ENCODE peak calls at places on chromosomes 2 and 18, in four cellular contexts. Y, G, C and L are unnamed samples.

GRCh38 chr2:218733615-218734021 is 23.0 kb downstream of the TTLL4 start:
- DNase-seq in Y (peak; percentile 84), G (no peak), C (peak; percentile 44), L (no peak)

GRCh38 chr2:154452906-154453493 is 245.5 kb upstream of the KCNJ3 start:
- DNase-seq in Y (no peak), G (no peak), C (peak; percentile 13), L (no peak)

GRCh38 chr2:140506606-140507005 is 1624.2 kb downstream of the LRP1B start:
- DNase-seq in Y (no peak), G (no peak), C (no peak), L (no peak)

GRCh38 chr2:50118951-50119702 is 912.8 kb downstream of the NRXN1 start:
- DNase-seq in Y (no peak), G (no peak), C (no peak), L (peak; percentile 24)

GRCh38 chr2:128624425-128624795 is 305.7 kb upstream of the HS6ST1 start:
- DNase-seq in Y (no peak), G (no peak), C (no peak), L (no peak)

GRCh38 chr18:55998071-55998522 is 410.1 kb upstream of the TCF4 start:
- DNase-seq in Y (no peak), G (no peak), C (no peak), L (no peak)

GRCh38 chr2:157229572-157229971 is 27.9 kb upstream of the GALNT5 start:
- DNase-seq in Y (no peak), G (no peak), C (no peak), L (no peak)

GRCh38 chr2:219997341-219997851 is 370.0 kb downstream of the SLC4A3 start:
- DNase-seq in Y (no peak), G (peak; percentile 6), C (no peak), L (peak; percentile 85)

GRCh38 chr2:101340141-101340541 is 31.6 kb upstream of the RNF149 start:
- DNase-seq in Y (peak; percentile 77), G (no peak), C (no peak), L (no peak)

GRCh38 chr18:777021-777420 is 35.0 kb downstream of the YES1 start:
- DNase-seq in Y (no peak), G (no peak), C (no peak), L (no peak)

GRCh38 chr2:161415467-161416293 is 417 bp upstream of the TBR1 start:
- DNase-seq in Y (peak; percentile 10), G (peak; percentile 25), C (no peak), L (no peak)

GRCh38 chr2:236343400-236344161 is 79.4 kb upstream of the ASB18 start:
- DNase-seq in Y (peak; percentile 70), G (peak; percentile 37), C (peak; percentile 9), L (peak; percentile 72)

GRCh38 chr2:100744589-100744988 is 75.3 kb upstream of the NPAS2 start:
- DNase-seq in Y (peak; percentile 47), G (no peak), C (no peak), L (no peak)

GRCh38 chr18:12886498-12887126 is 2.6 kb upstream of the PTPN2 start:
- DNase-seq in Y (peak; percentile 52), G (no peak), C (no peak), L (no peak)

GRCh38 chr2:230685165-230685560 is 27.5 kb upstream of the CAB39 start:
- DNase-seq in Y (no peak), G (no peak), C (no peak), L (no peak)

GRCh38 chr2:240189686-240190085 is 49.2 kb upstream of the OTOS start:
- DNase-seq in Y (no peak), G (no peak), C (no peak), L (no peak)

GRCh38 chr2:30315391-30316055 is 84.2 kb downstream of the LBH start:
- DNase-seq in Y (no peak), G (no peak), C (no peak), L (no peak)

GRCh38 chr2:63692002-63692606 is 103.3 kb downstream of the MDH1 start:
- DNase-seq in Y (peak; percentile 41), G (peak; percentile 24), C (no peak), L (no peak)

GRCh38 chr2:109217362-109218086 is 88.5 kb downstream of the SH3RF3 start:
- DNase-seq in Y (no peak), G (no peak), C (no peak), L (no peak)

GRCh38 chr18:3903341-3903740 is 453.4 kb downstream of the TGIF1 start:
- DNase-seq in Y (no peak), G (no peak), C (no peak), L (no peak)

GRCh38 chr18:7872569-7872968 is 305.5 kb downstream of the PTPRM start:
- DNase-seq in Y (peak; percentile 87), G (no peak), C (no peak), L (no peak)

GRCh38 chr2:41930807-41931566 is 116.8 kb upstream of the PKDCC start:
- DNase-seq in Y (no peak), G (no peak), C (peak; percentile 36), L (no peak)

GRCh38 chr2:25362564-25363145 is 20.9 kb upstream of the DNMT3A start:
- DNase-seq in Y (no peak), G (no peak), C (peak; percentile 80), L (no peak)

DNA sequence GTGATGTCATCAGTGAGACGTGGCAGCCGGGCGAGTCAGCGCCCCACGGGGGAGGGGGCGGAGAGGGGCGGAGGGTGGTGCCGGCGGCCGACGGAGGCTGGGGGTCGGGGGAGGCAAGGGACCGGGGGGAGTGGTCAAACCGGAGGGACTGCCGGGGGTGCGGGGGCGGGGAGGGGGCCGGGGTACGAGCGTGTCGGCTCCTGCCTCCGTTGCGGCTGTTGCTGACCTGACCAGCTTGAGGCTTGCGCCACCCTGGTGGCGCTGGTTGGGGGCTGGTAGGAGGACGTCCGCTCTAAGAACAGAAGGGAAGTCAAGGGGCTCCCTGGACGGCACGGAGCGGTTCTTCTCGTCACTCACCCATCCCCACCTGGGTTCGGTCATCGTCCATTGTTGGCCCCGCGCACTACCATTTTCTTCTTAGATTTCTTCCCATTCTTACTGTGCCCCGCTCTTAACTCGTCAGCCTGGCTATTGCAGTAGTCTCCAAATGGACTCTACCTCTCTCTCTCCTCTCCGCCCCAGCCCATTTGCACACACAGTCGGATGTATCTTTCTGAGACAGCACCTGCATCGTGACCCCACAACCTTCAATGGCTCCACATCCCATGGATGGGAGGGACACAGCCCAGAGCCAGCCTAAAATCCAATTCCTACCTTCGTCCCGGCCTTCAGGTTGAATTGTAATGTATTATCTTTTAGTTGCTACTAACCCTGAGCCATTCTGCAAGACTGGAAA is 702 bp upstream of the RAB1A start:
- DNase-seq in Y (no peak), G (no peak), C (peak; percentile 23), L (no peak)
- TF ChIP-seq CBFB in Y (no peak), G (no peak), C (peak; percentile 9), L (no peak)

DNA sequence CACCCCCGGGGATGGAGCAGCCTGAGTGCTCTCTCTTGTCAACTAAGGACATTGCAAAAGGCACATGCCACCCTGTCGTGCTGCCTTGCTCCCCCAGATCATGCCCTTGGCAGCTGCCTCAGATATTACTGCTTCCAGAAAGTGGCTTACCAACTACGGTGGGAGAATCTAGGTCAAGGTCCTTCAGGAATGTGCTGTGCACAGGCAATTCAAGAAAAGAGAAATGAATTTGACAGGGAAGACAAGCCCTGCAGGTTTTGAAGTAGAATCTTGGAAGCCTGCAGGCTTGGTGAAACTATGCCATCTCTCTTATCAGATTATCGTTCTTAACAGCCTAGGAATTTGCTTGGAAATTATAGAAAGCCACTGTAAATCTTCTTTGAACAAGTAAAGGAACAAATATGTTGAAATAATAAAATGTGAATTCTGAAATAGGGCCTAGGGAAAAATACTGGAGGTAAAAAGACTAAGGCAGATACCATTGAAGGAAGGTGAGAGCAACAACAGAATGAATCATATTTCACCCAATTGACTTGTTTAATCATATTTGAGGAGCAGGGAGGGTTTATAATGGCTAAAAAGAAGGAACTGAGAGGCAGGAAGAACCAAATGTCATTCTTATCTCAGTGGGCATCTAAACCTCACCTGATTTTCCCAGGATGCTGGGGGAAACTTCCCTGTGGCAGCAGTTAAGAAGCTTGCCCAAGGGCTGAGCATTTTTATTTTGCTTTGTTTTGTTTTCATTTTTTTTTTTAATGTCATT is 94.0 kb upstream of the GLS start:
- DNase-seq in Y (no peak), G (no peak), C (no peak), L (no peak)
- TF ChIP-seq ATF2 in Y (no peak), G (no peak), C (no peak), L (no peak)

DNA sequence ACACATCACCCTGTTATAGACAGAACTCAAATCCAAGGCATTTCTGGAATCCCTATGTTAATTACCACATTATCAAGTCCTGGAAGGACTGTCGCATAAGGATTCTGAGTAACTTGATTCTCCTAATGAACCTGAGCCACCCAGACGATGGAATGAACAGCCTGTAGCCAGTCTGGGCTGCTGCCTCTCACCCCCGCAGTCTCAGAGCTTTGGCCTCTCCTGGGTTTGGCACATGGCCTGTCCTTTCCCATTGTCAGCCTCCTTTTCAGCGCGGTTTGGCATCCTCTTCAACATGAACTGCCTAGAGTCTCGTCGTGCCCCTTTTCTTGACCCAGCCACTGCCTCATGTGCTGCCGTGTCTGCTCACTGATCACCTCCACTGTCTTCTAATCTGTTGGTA is 147.6 kb downstream of the SLC8A1 start:
- DNase-seq in Y (no peak), G (no peak), C (no peak), L (peak; percentile 19)
- TF ChIP-seq CBFB in Y (no peak), G (no peak), C (no peak), L (no peak)

GRCh38 chr2:86223098-86223681 is 23.9 kb downstream of the MRPL35 start:
- DNase-seq in Y (no peak), G (no peak), C (no peak), L (no peak)
- TF ChIP-seq ATF2 in Y (no peak), G (no peak), C (no peak), L (no peak)

GRCh38 chr2:110869472-110870446 is 137.4 kb downstream of the ACOXL start:
- DNase-seq in Y (no peak), G (no peak), C (no peak), L (no peak)
- TF ChIP-seq CBFB in Y (no peak), G (no peak), C (no peak), L (no peak)

GRCh38 chr18:46179306-46179705 is 75.1 kb downstream of the HAUS1 start:
- DNase-seq in Y (no peak), G (no peak), C (no peak), L (no peak)

GRCh38 chr18:46173393-46174316 is 69.5 kb downstream of the HAUS1 start:
- DNase-seq in Y (peak; percentile 87), G (peak; percentile 85), C (peak; percentile 48), L (peak; percentile 97)

GRCh38 chr18:46169464-46169941 is 65.3 kb downstream of the HAUS1 start:
- DNase-seq in Y (peak; percentile 58), G (peak; percentile 50), C (no peak), L (no peak)

GRCh38 chr18:46171331-46171730 is 67.1 kb downstream of the HAUS1 start:
- DNase-seq in Y (no peak), G (no peak), C (no peak), L (no peak)

DNA sequence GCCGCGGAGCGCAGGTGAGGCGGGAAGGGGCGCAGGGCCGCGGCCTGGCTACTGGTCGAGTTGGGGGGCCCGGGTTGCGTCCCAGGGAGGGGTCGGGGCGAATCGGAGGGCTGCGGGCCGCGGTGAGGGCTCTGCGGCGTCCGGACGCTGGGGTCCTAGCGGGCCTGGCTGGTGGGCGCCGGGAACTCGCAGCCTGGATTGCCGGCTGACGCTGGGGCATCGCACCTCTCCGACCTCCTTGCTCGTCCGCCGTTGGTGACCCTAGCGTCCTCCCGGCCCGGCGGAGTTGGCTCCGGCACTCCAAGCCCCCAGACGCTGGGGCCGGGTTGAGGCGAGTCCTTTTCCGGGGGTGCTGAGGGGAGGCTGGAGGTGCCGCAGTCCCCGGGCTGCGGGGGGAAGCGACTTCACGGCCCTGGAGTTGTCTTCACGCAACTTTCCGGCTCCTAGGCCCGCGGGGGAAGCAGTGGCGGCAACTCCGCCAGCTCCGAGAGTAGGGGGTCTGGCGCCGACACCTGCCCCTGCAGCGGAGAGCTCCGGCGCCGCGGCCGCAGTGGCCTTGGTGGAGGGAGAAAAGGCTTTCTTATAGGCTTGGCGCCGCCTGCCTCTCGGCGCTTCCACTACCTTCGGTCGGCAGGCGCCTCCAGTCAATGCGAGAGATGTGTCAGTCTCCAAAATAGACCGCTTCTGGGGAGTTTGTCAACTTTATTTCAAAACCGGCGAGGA is 70.3 kb downstream of the HAUS1 start:
- DNase-seq in Y (no peak), G (peak; percentile 30), C (no peak), L (peak; percentile 53)
- TF ChIP-seq ATF2 in Y (no peak), G (no peak), C (no peak), L (no peak)